ENCODE peak calls at places on chromosomes 12 and 14, in ten cellular contexts. F is endothelial cell; S is epithelial cell of esophagus; D is bronchial epithelial cell; E is CD4-positive, alpha-beta T cell; O is thoracic aorta; U is uterus; L is heart right ventricle; Q is Peyer's patch; A is neural progenitor cell. Z is an unnamed sample.

GRCh38 chr12:121789800-121790748 is 3.4 kb downstream of the RHOF start:
- DNase-seq in L (peak; percentile 69), Q (peak; percentile 63), A (no peak), F (peak; percentile 70), U (no peak), E (peak; percentile 95), S (no peak), O (no peak), D (no peak), Z (peak; percentile 83)

GRCh38 chr12:46402451-46402850 is 29.9 kb upstream of the SLC38A2 start:
- DNase-seq in A (no peak), D (no peak), U (peak; percentile 91), E (no peak), L (no peak), Q (no peak), S (peak; percentile 44), O (no peak), F (no peak), Z (no peak)

GRCh38 chr12:12734054-12734453 is 16.9 kb downstream of the CDKN1B start:
- DNase-seq in S (no peak), F (no peak), L (no peak), D (no peak), A (no peak), Q (no peak), E (no peak), O (no peak), U (no peak), Z (no peak)

GRCh38 chr12:19239616-19240234 is 110.2 kb downstream of the PLEKHA5 start:
- DNase-seq in D (no peak), O (no peak), U (no peak), E (no peak), L (no peak), S (peak; percentile 22), F (no peak), Q (no peak), A (peak; percentile 29), Z (no peak)

GRCh38 chr14:85516239-85517112 is 13.5 kb upstream of the FLRT2 start:
- DNase-seq in S (peak; percentile 80), O (no peak), Q (no peak), L (no peak), D (peak; percentile 87), E (no peak), F (no peak), A (no peak), U (no peak), Z (no peak)

GRCh38 chr12:27424631-27425230 is 21.8 kb upstream of the SMCO2 start:
- DNase-seq in E (no peak), U (peak; percentile 26), O (no peak), A (peak; percentile 41), F (no peak), L (no peak), S (peak; percentile 63), D (peak; percentile 54), Q (no peak), Z (no peak)

GRCh38 chr14:50647753-50648152 is 20.4 kb downstream of the SAV1 start:
- DNase-seq in U (no peak), F (no peak), Q (no peak), D (no peak), S (no peak), L (no peak), O (no peak), A (no peak), E (no peak), Z (no peak)

GRCh38 chr14:83660597-83660996 is 1869.3 kb upstream of the FLRT2 start:
- DNase-seq in A (no peak), U (no peak), D (no peak), Q (no peak), S (no peak), E (no peak), L (no peak), F (no peak), O (no peak), Z (no peak)

GRCh38 chr12:67698711-67699603 is 50.4 kb downstream of the DYRK2 start:
- DNase-seq in D (peak; percentile 60), A (no peak), Q (no peak), E (peak; percentile 25), U (no peak), L (no peak), F (no peak), O (no peak), S (peak; percentile 83), Z (peak; percentile 53)

GRCh38 chr12:116039081-116039480 is 238.4 kb downstream of the MED13L start:
- DNase-seq in L (no peak), A (no peak), S (no peak), E (no peak), O (no peak), Q (no peak), U (no peak), D (no peak), F (no peak), Z (no peak)

GRCh38 chr12:10409387-10409786 is at the start of gene KLRC4:
- DNase-seq in D (peak; percentile 58), E (no peak), Q (no peak), U (no peak), S (peak; percentile 35), F (no peak), L (no peak), A (no peak), O (no peak), Z (no peak)

GRCh38 chr12:96300064-96300463 is 100.2 kb downstream of the CDK17 start:
- DNase-seq in Q (no peak), F (no peak), L (no peak), D (peak; percentile 12), O (no peak), U (no peak), A (no peak), S (no peak), E (no peak), Z (no peak)

GRCh38 chr14:106491851-106492250 is 965.5 kb downstream of the TMEM121 start:
- DNase-seq in E (no peak), Q (no peak), U (no peak), L (no peak), O (no peak), D (no peak), S (no peak), F (no peak), A (no peak), Z (no peak)
- TF ChIP-seq CTCF in E (peak; percentile 30), Q (no peak), U (no peak), L (no peak), O (no peak), D (peak; percentile 29), S (peak; percentile 24), F (peak; percentile 17), A (peak; percentile 31), Z (peak; percentile 57)

GRCh38 chr14:38016497-38016896 is 191.2 kb upstream of the SSTR1 start:
- DNase-seq in F (no peak), Q (no peak), O (no peak), A (no peak), U (no peak), L (no peak), E (no peak), S (peak; percentile 3), D (peak; percentile 3), Z (no peak)
- TF ChIP-seq CTCF in F (peak; percentile 42), Q (no peak), O (no peak), A (peak; percentile 34), U (no peak), L (no peak), E (no peak), S (peak; percentile 32), D (peak; percentile 35), Z (peak; percentile 18)

GRCh38 chr14:64520699-64521098 is 16.1 kb downstream of the ZBTB1 start:
- DNase-seq in U (no peak), O (no peak), S (peak; percentile 82), E (no peak), L (no peak), A (no peak), D (peak; percentile 77), Q (no peak), F (no peak), Z (no peak)

GRCh38 chr14:64522591-64523355 is 17.8 kb upstream of the HSPA2 start:
- DNase-seq in A (no peak), Q (no peak), U (no peak), L (no peak), E (no peak), S (no peak), O (no peak), F (no peak), D (no peak), Z (no peak)

DNA sequence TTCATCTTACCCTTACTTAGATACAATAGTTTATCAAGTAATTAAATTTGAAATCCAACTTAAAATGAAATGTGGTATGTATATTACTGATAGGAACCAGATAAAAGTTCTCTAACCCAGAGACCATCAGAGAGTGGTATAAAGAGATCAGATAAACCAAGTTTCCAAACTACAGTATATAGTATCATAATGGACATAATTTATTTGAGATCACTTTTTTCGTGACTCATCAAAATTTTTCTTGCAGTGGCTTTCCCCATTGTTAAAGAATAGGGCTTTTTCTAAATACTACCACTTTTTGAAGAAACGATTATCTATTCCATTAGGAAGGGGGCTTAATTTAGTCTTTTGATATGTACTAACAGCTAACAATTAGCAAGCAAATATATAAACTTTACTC is 15.2 kb upstream of the HSPA2 start:
- DNase-seq in S (no peak), F (no peak), L (no peak), U (no peak), E (no peak), D (no peak), O (no peak), A (no peak), Q (no peak), Z (no peak)
- TF ChIP-seq CTCF in S (no peak), F (no peak), L (no peak), U (no peak), E (no peak), D (no peak), O (no peak), A (no peak), Q (no peak), Z (no peak)

GRCh38 chr14:56244138-56244789 is 126.1 kb downstream of the PELI2 start:
- DNase-seq in D (peak; percentile 65), E (no peak), S (peak; percentile 58), O (no peak), F (no peak), A (no peak), U (no peak), Q (no peak), L (no peak), Z (no peak)

GRCh38 chr14:56248442-56248841 is 130.2 kb downstream of the PELI2 start:
- DNase-seq in E (no peak), S (no peak), Q (no peak), L (no peak), U (no peak), A (no peak), D (no peak), F (no peak), O (no peak), Z (no peak)

GRCh38 chr14:56243110-56243509 is 124.9 kb downstream of the PELI2 start:
- DNase-seq in E (no peak), A (peak; percentile 29), O (no peak), Q (no peak), L (no peak), D (no peak), U (no peak), F (no peak), S (no peak), Z (no peak)

DNA sequence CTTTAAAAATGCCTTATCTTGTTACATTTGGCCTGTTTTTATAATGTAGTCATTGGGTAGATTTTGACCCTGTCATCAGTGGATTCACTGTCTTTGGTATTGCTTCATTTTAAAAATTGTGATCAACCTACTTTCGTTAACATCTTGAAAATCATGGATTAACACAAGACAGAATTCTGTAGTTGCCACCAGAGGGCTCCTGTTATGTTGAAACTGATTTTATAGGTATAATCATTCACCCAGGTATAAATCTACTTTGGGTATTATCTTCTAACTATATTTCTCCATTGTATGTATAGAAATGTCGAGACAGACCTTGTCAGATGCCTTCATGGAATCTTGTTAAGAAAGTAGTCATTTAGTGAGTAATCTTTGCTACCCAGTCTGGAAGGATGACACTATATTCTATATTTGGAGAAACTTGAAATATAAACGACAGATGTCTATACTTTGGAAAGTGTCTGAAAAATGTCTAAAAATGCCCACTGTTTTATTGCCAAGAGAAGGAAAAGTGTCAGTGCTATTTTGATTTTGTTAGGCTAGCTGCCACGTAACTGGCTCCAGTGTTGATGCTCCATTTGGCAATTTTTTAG is 129.4 kb downstream of the PELI2 start:
- DNase-seq in D (peak; percentile 35), S (peak; percentile 41), E (no peak), U (no peak), A (no peak), L (no peak), F (no peak), Q (no peak), O (no peak), Z (no peak)
- TF ChIP-seq CTCF in D (peak; percentile 20), S (peak; percentile 47), E (no peak), U (no peak), A (peak; percentile 40), L (no peak), F (peak; percentile 33), Q (no peak), O (no peak), Z (no peak)

Z was measured in GM13977.